ENCODE peak calls at places on chromosomes 6 and 20, in eight cellular contexts. One of them, this sample, is unnamed.

GRCh38 chr20:36462440-36463211 is 78.7 kb upstream of the MYL9 start:
- DNase-seq in progenitor cell of endocrine pancreas: no peak
- DNase-seq in endothelial cell of umbilical vein: peak
- DNase-seq in hepatocyte: peak
- DNase-seq in DND-41: peak
- DNase-seq in GM20000: no peak
- DNase-seq in nephron progenitor cell: peak
- DNase-seq in GM06990: peak
- DNase-seq in this sample: no peak

GRCh38 chr6:28695671-28696537 is 170.2 kb downstream of the GPX5 start:
- DNase-seq in GM20000: no peak
- DNase-seq in progenitor cell of endocrine pancreas: no peak
- DNase-seq in GM06990: no peak
- DNase-seq in DND-41: no peak
- DNase-seq in endothelial cell of umbilical vein: no peak
- DNase-seq in nephron progenitor cell: no peak
- DNase-seq in hepatocyte: no peak
- DNase-seq in this sample: no peak

GRCh38 chr6:56043761-56044160 is 168.4 kb upstream of the BMP5 start:
- DNase-seq in endothelial cell of umbilical vein: peak
- DNase-seq in progenitor cell of endocrine pancreas: no peak
- DNase-seq in nephron progenitor cell: no peak
- DNase-seq in hepatocyte: no peak
- DNase-seq in DND-41: no peak
- DNase-seq in GM06990: no peak
- DNase-seq in GM20000: no peak
- DNase-seq in this sample: no peak

GRCh38 chr20:9040874-9041524 is 27.9 kb upstream of the PLCB4 start:
- DNase-seq in progenitor cell of endocrine pancreas: no peak
- DNase-seq in DND-41: no peak
- DNase-seq in hepatocyte: no peak
- DNase-seq in GM20000: no peak
- DNase-seq in GM06990: no peak
- DNase-seq in nephron progenitor cell: no peak
- DNase-seq in endothelial cell of umbilical vein: no peak
- DNase-seq in this sample: no peak

GRCh38 chr6:151098166-151098565 is 141.6 kb upstream of the AKAP12 start:
- DNase-seq in GM20000: no peak
- DNase-seq in hepatocyte: no peak
- DNase-seq in DND-41: no peak
- DNase-seq in progenitor cell of endocrine pancreas: no peak
- DNase-seq in nephron progenitor cell: no peak
- DNase-seq in endothelial cell of umbilical vein: no peak
- DNase-seq in GM06990: no peak
- DNase-seq in this sample: no peak

GRCh38 chr6:170371588-170371987 is 65.0 kb downstream of the FAM120B start:
- DNase-seq in GM20000: no peak
- DNase-seq in progenitor cell of endocrine pancreas: no peak
- DNase-seq in GM06990: no peak
- DNase-seq in endothelial cell of umbilical vein: no peak
- DNase-seq in nephron progenitor cell: no peak
- DNase-seq in DND-41: peak
- DNase-seq in hepatocyte: no peak
- DNase-seq in this sample: no peak

GRCh38 chr6:56101141-56101553 is 146.2 kb downstream of the COL21A1 start:
- DNase-seq in progenitor cell of endocrine pancreas: no peak
- DNase-seq in DND-41: no peak
- DNase-seq in nephron progenitor cell: no peak
- DNase-seq in hepatocyte: peak
- DNase-seq in GM06990: no peak
- DNase-seq in GM20000: no peak
- DNase-seq in endothelial cell of umbilical vein: no peak
- DNase-seq in this sample: no peak

GRCh38 chr6:108114861-108115597 is 40.5 kb upstream of the OSTM1 start:
- DNase-seq in GM20000: no peak
- DNase-seq in DND-41: peak
- DNase-seq in endothelial cell of umbilical vein: peak
- DNase-seq in GM06990: peak
- DNase-seq in progenitor cell of endocrine pancreas: peak
- DNase-seq in nephron progenitor cell: peak
- DNase-seq in hepatocyte: peak
- DNase-seq in this sample: peak

GRCh38 chr20:12941025-12941424 is 67.7 kb upstream of the SPTLC3 start:
- DNase-seq in GM20000: no peak
- DNase-seq in nephron progenitor cell: no peak
- DNase-seq in hepatocyte: no peak
- DNase-seq in endothelial cell of umbilical vein: peak
- DNase-seq in GM06990: no peak
- DNase-seq in progenitor cell of endocrine pancreas: no peak
- DNase-seq in DND-41: no peak
- DNase-seq in this sample: no peak

GRCh38 chr6:111972714-111973678 is 80.9 kb upstream of the CCN6 start:
- DNase-seq in GM20000: no peak
- DNase-seq in endothelial cell of umbilical vein: peak
- DNase-seq in progenitor cell of endocrine pancreas: no peak
- DNase-seq in nephron progenitor cell: peak
- DNase-seq in hepatocyte: peak
- DNase-seq in GM06990: no peak
- DNase-seq in DND-41: no peak
- DNase-seq in this sample: no peak

GRCh38 chr6:6006428-6007310 is at the start of gene NRN1:
- DNase-seq in GM20000: peak
- DNase-seq in nephron progenitor cell: peak
- DNase-seq in GM06990: no peak
- DNase-seq in hepatocyte: no peak
- DNase-seq in progenitor cell of endocrine pancreas: no peak
- DNase-seq in endothelial cell of umbilical vein: peak
- DNase-seq in DND-41: no peak
- DNase-seq in this sample: peak

GRCh38 chr20:10319855-10320254 is 101.2 kb downstream of the SNAP25 start:
- DNase-seq in endothelial cell of umbilical vein: no peak
- DNase-seq in progenitor cell of endocrine pancreas: no peak
- DNase-seq in DND-41: no peak
- DNase-seq in nephron progenitor cell: no peak
- DNase-seq in hepatocyte: no peak
- DNase-seq in GM06990: no peak
- DNase-seq in GM20000: no peak
- DNase-seq in this sample: no peak

GRCh38 chr6:15672291-15672690 is 9.5 kb upstream of the DTNBP1 start:
- DNase-seq in GM20000: no peak
- DNase-seq in endothelial cell of umbilical vein: no peak
- DNase-seq in GM06990: no peak
- DNase-seq in nephron progenitor cell: no peak
- DNase-seq in DND-41: no peak
- DNase-seq in hepatocyte: no peak
- DNase-seq in progenitor cell of endocrine pancreas: no peak
- DNase-seq in this sample: no peak

GRCh38 chr6:27073441-27073840 is 174.1 kb upstream of the PRSS16 start:
- DNase-seq in hepatocyte: no peak
- DNase-seq in endothelial cell of umbilical vein: no peak
- DNase-seq in progenitor cell of endocrine pancreas: no peak
- DNase-seq in DND-41: no peak
- DNase-seq in nephron progenitor cell: no peak
- DNase-seq in GM20000: no peak
- DNase-seq in GM06990: no peak
- DNase-seq in this sample: no peak

GRCh38 chr6:4664117-4664626 is 112.0 kb upstream of the CDYL start:
- DNase-seq in GM06990: no peak
- DNase-seq in hepatocyte: peak
- DNase-seq in GM20000: no peak
- DNase-seq in progenitor cell of endocrine pancreas: no peak
- DNase-seq in DND-41: no peak
- DNase-seq in endothelial cell of umbilical vein: no peak
- DNase-seq in nephron progenitor cell: no peak
- DNase-seq in this sample: no peak

GRCh38 chr20:21510995-21511394 is 2.9 kb downstream of the NKX2-2 start:
- DNase-seq in GM20000: no peak
- DNase-seq in endothelial cell of umbilical vein: no peak
- DNase-seq in progenitor cell of endocrine pancreas: no peak
- DNase-seq in DND-41: no peak
- DNase-seq in GM06990: no peak
- DNase-seq in nephron progenitor cell: no peak
- DNase-seq in hepatocyte: no peak
- DNase-seq in this sample: peak

GRCh38 chr6:20610636-20611200 is 76.5 kb downstream of the CDKAL1 start:
- DNase-seq in hepatocyte: no peak
- DNase-seq in GM20000: no peak
- DNase-seq in GM06990: no peak
- DNase-seq in progenitor cell of endocrine pancreas: no peak
- DNase-seq in endothelial cell of umbilical vein: no peak
- DNase-seq in DND-41: no peak
- DNase-seq in nephron progenitor cell: no peak
- DNase-seq in this sample: no peak

DNA sequence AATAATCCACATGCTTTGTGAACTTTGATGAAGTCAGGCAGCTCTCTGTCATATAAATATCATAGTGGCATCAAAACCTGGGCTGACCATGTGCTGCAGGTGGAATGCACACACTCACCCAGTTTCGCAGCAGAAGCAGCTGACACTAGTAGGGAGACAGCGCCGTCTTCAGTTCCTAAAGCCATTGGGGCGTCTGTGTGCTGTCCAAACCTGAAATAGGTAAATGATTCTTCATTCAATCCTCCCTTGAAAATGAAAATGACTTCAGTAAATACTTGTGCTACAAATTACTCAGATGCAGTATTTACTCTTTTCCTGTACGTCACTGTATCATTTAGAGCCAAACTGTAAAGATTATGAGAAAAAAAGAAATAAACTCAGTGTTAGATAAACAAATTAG is 127.5 kb downstream of the EYA4 start:
- DNase-seq in endothelial cell of umbilical vein: no peak
- DNase-seq in GM20000: no peak
- DNase-seq in GM06990: no peak
- DNase-seq in hepatocyte: no peak
- DNase-seq in progenitor cell of endocrine pancreas: no peak
- DNase-seq in DND-41: no peak
- DNase-seq in nephron progenitor cell: no peak
- DNase-seq in this sample: no peak
- TF ChIP-seq CTCF in endothelial cell of umbilical vein: no peak
- TF ChIP-seq CTCF in GM20000: no peak
- TF ChIP-seq CTCF in GM06990: no peak
- TF ChIP-seq CTCF in hepatocyte: peak
- TF ChIP-seq CTCF in progenitor cell of endocrine pancreas: no peak
- TF ChIP-seq CTCF in DND-41: no peak
- TF ChIP-seq CTCF in nephron progenitor cell: no peak
- TF ChIP-seq CTCF in this sample: no peak

GRCh38 chr20:32201977-32202363 is 5.6 kb downstream of the PLAGL2 start:
- DNase-seq in GM06990: no peak
- DNase-seq in GM20000: no peak
- DNase-seq in nephron progenitor cell: no peak
- DNase-seq in hepatocyte: no peak
- DNase-seq in endothelial cell of umbilical vein: no peak
- DNase-seq in DND-41: no peak
- DNase-seq in progenitor cell of endocrine pancreas: no peak
- DNase-seq in this sample: no peak
- TF ChIP-seq CTCF in GM06990: no peak
- TF ChIP-seq CTCF in GM20000: no peak
- TF ChIP-seq CTCF in nephron progenitor cell: no peak
- TF ChIP-seq CTCF in hepatocyte: no peak
- TF ChIP-seq CTCF in endothelial cell of umbilical vein: no peak
- TF ChIP-seq CTCF in DND-41: no peak
- TF ChIP-seq CTCF in progenitor cell of endocrine pancreas: no peak
- TF ChIP-seq CTCF in this sample: no peak

DNA sequence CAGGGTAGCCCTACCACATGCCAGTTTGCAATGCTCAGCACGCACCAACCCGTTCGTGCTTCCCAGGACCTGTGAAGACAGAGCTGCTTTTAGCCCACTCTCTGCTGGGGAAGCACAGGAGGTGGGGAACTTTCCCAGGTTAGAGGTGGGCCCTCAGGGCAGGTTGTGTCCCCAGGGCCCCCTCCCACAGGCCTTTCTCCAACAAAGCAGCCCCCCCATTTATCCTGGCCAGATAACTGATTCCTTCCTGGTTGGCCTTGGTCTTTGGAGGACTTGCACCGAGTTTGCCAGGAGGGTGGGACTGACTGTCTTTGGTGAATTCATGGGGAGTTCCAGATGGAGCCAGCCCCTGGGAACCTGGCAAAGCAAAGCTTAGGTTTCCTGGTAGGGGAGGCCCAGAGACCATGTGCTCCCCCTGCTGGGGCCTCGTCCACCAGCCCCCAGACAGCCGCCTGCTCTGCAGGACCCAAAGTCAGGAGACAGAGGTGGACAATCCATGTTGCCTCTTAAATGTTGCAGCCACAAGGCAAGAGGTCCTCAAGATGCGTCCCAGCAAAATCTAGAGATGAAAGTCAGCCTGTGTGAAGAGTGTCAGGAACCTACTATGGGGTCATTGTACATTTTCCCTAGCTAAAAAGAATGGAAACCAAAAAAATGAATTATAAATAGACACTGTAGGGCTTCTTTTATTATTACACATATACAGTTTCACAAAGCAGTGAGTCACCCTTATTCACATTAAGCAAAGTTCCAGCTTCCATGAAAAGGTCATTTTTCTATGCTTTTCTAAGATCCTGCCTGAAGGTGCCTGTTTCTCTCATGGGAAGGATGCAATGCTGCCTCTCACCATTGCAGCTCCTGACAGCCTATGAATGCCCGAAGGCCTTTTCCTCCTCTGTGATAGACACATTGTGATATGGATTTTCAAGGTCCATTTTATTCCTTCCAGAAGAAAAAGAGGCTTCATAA is 497.8 kb downstream of the PREX1 start:
- DNase-seq in GM06990: no peak
- DNase-seq in hepatocyte: no peak
- DNase-seq in nephron progenitor cell: peak
- DNase-seq in progenitor cell of endocrine pancreas: no peak
- DNase-seq in DND-41: peak
- DNase-seq in GM20000: peak
- DNase-seq in endothelial cell of umbilical vein: peak
- DNase-seq in this sample: peak
- TF ChIP-seq CTCF in GM06990: peak
- TF ChIP-seq CTCF in hepatocyte: peak
- TF ChIP-seq CTCF in nephron progenitor cell: peak
- TF ChIP-seq CTCF in progenitor cell of endocrine pancreas: peak
- TF ChIP-seq CTCF in DND-41: peak
- TF ChIP-seq CTCF in GM20000: peak
- TF ChIP-seq CTCF in endothelial cell of umbilical vein: peak
- TF ChIP-seq CTCF in this sample: no peak

DNA sequence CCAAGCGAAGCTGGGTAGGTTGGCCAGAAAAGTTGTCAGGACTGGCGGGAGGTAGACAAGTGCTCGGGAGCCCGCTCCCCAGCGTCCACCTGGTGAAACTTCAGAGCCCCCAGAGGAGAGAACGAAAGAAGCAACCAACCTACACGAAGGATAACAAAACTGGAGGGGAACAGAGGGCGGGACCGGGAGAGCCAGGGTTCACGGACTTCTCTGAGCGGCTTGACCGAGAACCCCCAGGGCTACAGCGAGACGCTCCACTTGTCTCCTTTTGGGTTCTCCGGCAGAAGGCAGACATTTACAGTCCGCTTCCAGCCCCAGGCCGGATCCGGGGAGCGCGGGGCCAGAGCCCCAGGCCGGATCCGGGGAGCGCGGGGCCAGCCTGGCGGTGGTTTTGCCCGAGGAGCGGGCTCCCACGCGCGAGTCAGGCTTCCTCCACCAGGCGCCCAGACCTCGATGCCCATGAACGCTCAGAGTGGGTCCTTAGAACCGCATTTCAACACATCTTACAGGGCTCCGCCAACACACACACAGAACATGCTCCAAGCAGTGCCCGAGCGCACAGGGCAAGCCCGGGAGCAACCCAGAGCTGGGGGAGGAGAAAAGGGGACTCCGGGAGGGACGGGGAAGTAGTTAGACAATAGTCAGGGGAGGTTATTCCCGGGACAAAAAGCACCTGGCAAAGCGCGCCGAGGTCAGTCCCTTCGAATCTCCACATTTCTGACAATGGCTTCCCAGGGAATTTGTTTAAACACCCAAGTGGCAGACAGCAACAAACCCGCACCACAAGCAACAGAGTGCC is 1.1 kb downstream of the PTPRK start:
- DNase-seq in DND-41: no peak
- DNase-seq in progenitor cell of endocrine pancreas: peak
- DNase-seq in GM06990: peak
- DNase-seq in GM20000: peak
- DNase-seq in endothelial cell of umbilical vein: peak
- DNase-seq in hepatocyte: peak
- DNase-seq in nephron progenitor cell: peak
- DNase-seq in this sample: peak
- TF ChIP-seq CTCF in DND-41: no peak
- TF ChIP-seq CTCF in progenitor cell of endocrine pancreas: peak
- TF ChIP-seq CTCF in GM06990: no peak
- TF ChIP-seq CTCF in GM20000: no peak
- TF ChIP-seq CTCF in endothelial cell of umbilical vein: no peak
- TF ChIP-seq CTCF in hepatocyte: peak
- TF ChIP-seq CTCF in nephron progenitor cell: no peak
- TF ChIP-seq CTCF in this sample: no peak

This sample was measured in GM13976.